ENCODE peak calls at places on chromosomes 11 and 22, in five cellular contexts. One of them, this sample, is unnamed.

GRCh38 chr11:128323381-128323780 is 264.0 kb downstream of the ETS1 start:
- DNase-seq in H9: no peak
- DNase-seq in IMR-90: peak; percentile 48
- DNase-seq in H1: no peak
- DNase-seq in mesendoderm: peak; percentile 47
- DNase-seq in this sample: no peak

GRCh38 chr11:62472063-62472884 is 53.4 kb downstream of the SCGB1A1 start:
- DNase-seq in H9: no peak
- DNase-seq in mesendoderm: peak; percentile 60
- DNase-seq in H1: no peak
- DNase-seq in IMR-90: peak; percentile 59
- DNase-seq in this sample: no peak

GRCh38 chr22:37632174-37633081 is 7.0 kb upstream of the SH3BP1 start:
- DNase-seq in H9: no peak
- DNase-seq in mesendoderm: no peak
- DNase-seq in IMR-90: no peak
- DNase-seq in H1: no peak
- DNase-seq in this sample: no peak

GRCh38 chr11:126664643-126665042 is 309.2 kb downstream of the ST3GAL4 start:
- DNase-seq in H9: no peak
- DNase-seq in H1: no peak
- DNase-seq in mesendoderm: no peak
- DNase-seq in IMR-90: no peak
- DNase-seq in this sample: no peak

GRCh38 chr11:65090628-65091027 is 5.4 kb upstream of the VPS51 start:
- DNase-seq in H1: no peak
- DNase-seq in IMR-90: no peak
- DNase-seq in mesendoderm: no peak
- DNase-seq in H9: no peak
- DNase-seq in this sample: no peak

GRCh38 chr22:46006379-46007002 is 29.5 kb upstream of the WNT7B start:
- DNase-seq in IMR-90: peak; percentile 80
- DNase-seq in H9: peak; percentile 87
- DNase-seq in mesendoderm: peak; percentile 78
- DNase-seq in H1: peak; percentile 56
- DNase-seq in this sample: peak; percentile 83

GRCh38 chr22:44809456-44809855 is 57.1 kb downstream of the ARHGAP8 start:
- DNase-seq in IMR-90: no peak
- DNase-seq in mesendoderm: no peak
- DNase-seq in H1: no peak
- DNase-seq in H9: no peak
- DNase-seq in this sample: no peak

GRCh38 chr11:58574851-58575250 is 805 bp downstream of the LPXN start:
- DNase-seq in H1: no peak
- DNase-seq in H9: no peak
- DNase-seq in IMR-90: peak; percentile 61
- DNase-seq in mesendoderm: no peak
- DNase-seq in this sample: no peak

DNA sequence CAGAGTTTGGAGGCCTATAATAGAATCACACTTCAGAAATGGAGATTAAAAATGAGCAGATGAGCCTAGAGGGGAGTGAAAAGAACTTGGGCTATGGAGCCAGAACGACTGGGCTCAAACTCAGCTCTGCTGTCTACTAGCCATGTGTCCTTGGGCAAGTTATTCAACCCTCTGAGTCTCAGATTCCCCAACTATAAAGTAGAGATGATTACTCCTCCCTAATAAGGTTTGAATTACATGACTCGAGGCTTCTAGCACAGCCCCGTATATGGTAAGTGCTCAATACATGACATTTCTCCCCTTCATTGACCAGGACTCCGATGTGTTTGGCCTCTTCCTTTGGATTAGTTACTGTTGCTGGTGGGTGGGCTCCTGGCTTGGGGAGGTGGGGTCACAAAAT is 237.0 kb upstream of the NARS2 start:
- DNase-seq in IMR-90: peak; percentile 24
- DNase-seq in mesendoderm: no peak
- DNase-seq in H1: no peak
- DNase-seq in H9: no peak
- DNase-seq in this sample: no peak
- H3K4ac ChIP-seq in IMR-90: peak overlapping the region; percentile 82
- H3K4ac ChIP-seq in mesendoderm: no peak overlapping the region
- H3K4ac ChIP-seq in H1: no peak overlapping the region
- H3K4ac ChIP-seq in H9: no peak overlapping the region
- H3K4ac ChIP-seq in this sample: no peak overlapping the region

GRCh38 chr11:3088806-3089205 is 31.6 kb upstream of the CARS1 start:
- DNase-seq in H1: no peak
- DNase-seq in IMR-90: no peak
- DNase-seq in H9: no peak
- DNase-seq in mesendoderm: no peak
- DNase-seq in this sample: no peak

GRCh38 chr11:3086114-3086513 is 28.9 kb upstream of the CARS1 start:
- DNase-seq in H1: no peak
- DNase-seq in mesendoderm: no peak
- DNase-seq in IMR-90: no peak
- DNase-seq in H9: no peak
- DNase-seq in this sample: no peak

GRCh38 chr11:3086671-3087150 is 29.5 kb upstream of the CARS1 start:
- DNase-seq in IMR-90: no peak
- DNase-seq in mesendoderm: no peak
- DNase-seq in H9: no peak
- DNase-seq in H1: no peak
- DNase-seq in this sample: no peak

GRCh38 chr11:3087821-3088800 is 30.9 kb upstream of the CARS1 start:
- DNase-seq in IMR-90: peak; percentile 10
- DNase-seq in mesendoderm: no peak
- DNase-seq in H9: no peak
- DNase-seq in H1: no peak
- DNase-seq in this sample: no peak

GRCh38 chr11:3087373-3087772 is 30.1 kb upstream of the CARS1 start:
- DNase-seq in H9: no peak
- DNase-seq in mesendoderm: no peak
- DNase-seq in IMR-90: no peak
- DNase-seq in H1: no peak
- DNase-seq in this sample: no peak
- H3K4ac ChIP-seq in H9: no peak overlapping the region
- H3K4ac ChIP-seq in mesendoderm: no peak overlapping the region
- H3K4ac ChIP-seq in IMR-90: no peak overlapping the region
- H3K4ac ChIP-seq in H1: no peak overlapping the region
- H3K4ac ChIP-seq in this sample: no peak overlapping the region

DNA sequence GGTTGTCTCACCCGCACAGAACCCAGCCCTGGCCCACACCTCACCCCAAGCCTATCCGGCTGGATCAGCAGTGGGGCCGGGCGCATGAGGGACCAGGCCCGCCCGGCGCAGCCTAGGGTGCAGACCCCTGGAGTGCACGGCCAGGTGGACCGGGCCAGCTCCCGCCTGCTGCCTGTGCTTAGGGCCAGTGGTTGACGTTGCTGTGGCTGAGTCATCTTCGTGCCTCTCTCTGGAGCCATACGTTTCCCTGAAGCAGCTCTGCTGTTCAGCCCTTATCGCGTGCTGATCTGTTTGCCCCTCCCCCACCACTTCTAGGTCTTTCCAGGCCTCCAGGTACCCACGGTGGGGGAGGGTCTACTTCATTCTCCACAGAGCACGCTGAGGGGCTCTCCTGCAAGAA is 39.5 kb downstream of the CDKN1C start:
- DNase-seq in mesendoderm: peak; percentile 79
- DNase-seq in H1: no peak
- DNase-seq in IMR-90: peak; percentile 48
- DNase-seq in H9: no peak
- DNase-seq in this sample: no peak
- H3K4ac ChIP-seq in mesendoderm: no peak overlapping the region
- H3K4ac ChIP-seq in H1: no peak overlapping the region
- H3K4ac ChIP-seq in IMR-90: no peak overlapping the region
- H3K4ac ChIP-seq in H9: no peak overlapping the region
- H3K4ac ChIP-seq in this sample: peak overlapping the region; percentile 69

GRCh38 chr22:48394787-48395620 is 1432.7 kb downstream of the BRD1 start:
- DNase-seq in IMR-90: no peak
- DNase-seq in H9: no peak
- DNase-seq in mesendoderm: no peak
- DNase-seq in H1: no peak
- DNase-seq in this sample: no peak

GRCh38 chr22:48393041-48393370 is 1434.7 kb downstream of the BRD1 start:
- DNase-seq in H1: no peak
- DNase-seq in IMR-90: no peak
- DNase-seq in mesendoderm: no peak
- DNase-seq in H9: no peak
- DNase-seq in this sample: no peak

GRCh38 chr22:48389916-48390315 is 1437.8 kb downstream of the BRD1 start:
- DNase-seq in H1: no peak
- DNase-seq in mesendoderm: no peak
- DNase-seq in IMR-90: no peak
- DNase-seq in H9: no peak
- DNase-seq in this sample: no peak

GRCh38 chr22:48391171-48391711 is 1436.4 kb downstream of the BRD1 start:
- DNase-seq in H1: no peak
- DNase-seq in IMR-90: no peak
- DNase-seq in H9: no peak
- DNase-seq in mesendoderm: peak; percentile 40
- DNase-seq in this sample: no peak

DNA sequence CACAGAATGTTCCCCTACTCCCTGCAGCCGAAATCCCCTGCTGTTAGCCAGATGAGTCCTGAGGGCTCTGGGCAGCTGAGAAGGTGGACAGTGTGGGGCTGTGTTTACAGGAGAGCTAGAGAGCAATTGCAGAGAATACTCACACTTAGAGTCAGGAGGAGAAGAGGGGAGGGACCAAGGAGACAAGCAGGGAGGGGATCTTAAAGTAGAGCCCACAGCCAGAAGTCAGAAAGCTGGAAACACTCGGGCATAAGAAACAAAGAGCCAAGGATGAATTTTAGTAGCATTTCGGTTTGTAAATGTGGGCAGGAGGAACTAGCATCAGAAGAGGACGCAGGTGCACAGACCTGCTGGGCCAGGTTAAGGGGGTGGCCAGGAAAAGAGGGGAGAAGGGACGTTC is 1435.9 kb downstream of the BRD1 start:
- DNase-seq in H1: no peak
- DNase-seq in IMR-90: no peak
- DNase-seq in mesendoderm: no peak
- DNase-seq in H9: no peak
- DNase-seq in this sample: no peak
- H3K4ac ChIP-seq in H1: no peak overlapping the region
- H3K4ac ChIP-seq in IMR-90: no peak overlapping the region
- H3K4ac ChIP-seq in mesendoderm: no peak overlapping the region
- H3K4ac ChIP-seq in H9: no peak overlapping the region
- H3K4ac ChIP-seq in this sample: no peak overlapping the region

This sample was measured in neuronal stem cell.